ENCODE peak calls at places on chromosomes 6 and 20, in four cellular contexts. S is fibroblast of lung, L is body of pancreas, V is Karpas-422. D is an unnamed sample.

GRCh38 chr6:1796706-1797529 is 187.2 kb downstream of the FOXC1 start:
- DNase-seq in V (no peak), L (no peak), S (peak; percentile 31), D (no peak)

GRCh38 chr20:1632228-1632577 is 12.4 kb upstream of the SIRPB1 start:
- DNase-seq in S (no peak), V (no peak), L (no peak), D (no peak)

GRCh38 chr20:58649288-58650180 is 1.5 kb upstream of the STX16 start:
- DNase-seq in V (no peak), S (no peak), L (no peak), D (peak; percentile 35)

GRCh38 chr6:100948381-100949133 is 67.4 kb upstream of the ASCC3 start:
- DNase-seq in S (no peak), V (no peak), L (no peak), D (no peak)

GRCh38 chr20:24840121-24840713 is 108.9 kb upstream of the CST7 start:
- DNase-seq in S (no peak), V (no peak), L (no peak), D (no peak)

GRCh38 chr20:49245921-49246740 is 26.9 kb downstream of the DDX27 start:
- DNase-seq in S (peak; percentile 47), L (peak; percentile 38), V (peak; percentile 79), D (no peak)

GRCh38 chr6:16762265-16762546 is 946 bp upstream of the ATXN1 start:
- DNase-seq in V (peak; percentile 44), S (peak; percentile 55), L (no peak), D (no peak)

GRCh38 chr6:11755725-11756124 is 22.9 kb downstream of the ADTRP start:
- DNase-seq in S (no peak), V (no peak), L (no peak), D (no peak)

GRCh38 chr6:31113861-31114539 is 600 bp upstream of the PSORS1C1 start:
- DNase-seq in S (peak; percentile 61), L (no peak), V (no peak), D (no peak)

GRCh38 chr6:157879873-157880254 is 56.8 kb downstream of the SNX9 start:
- DNase-seq in L (no peak), V (no peak), S (no peak), D (no peak)

GRCh38 chr6:85574932-85575598 is 18.6 kb downstream of the SNX14 start:
- DNase-seq in L (no peak), V (no peak), S (peak; percentile 62), D (no peak)

GRCh38 chr6:34236423-34237315 is at the start of gene HMGA1:
- DNase-seq in V (peak; percentile 99), S (peak; percentile 83), L (peak; percentile 91), D (peak; percentile 91)

GRCh38 chr6:168441434-168442391 is 729 bp downstream of the SMOC2 start:
- DNase-seq in L (no peak), V (no peak), S (no peak), D (no peak)

GRCh38 chr20:39877792-39878191 is 811.2 kb downstream of the MAFB start:
- DNase-seq in L (no peak), S (no peak), V (no peak), D (no peak)

GRCh38 chr20:1212607-1213396 is 9.5 kb downstream of the C20orf202 start:
- DNase-seq in V (peak; percentile 75), S (peak; percentile 62), L (peak; percentile 75), D (peak; percentile 71)

GRCh38 chr6:88368071-88368787 is 202.1 kb upstream of the CNR1 start:
- DNase-seq in S (peak; percentile 81), V (no peak), L (no peak), D (no peak)

GRCh38 chr6:43856005-43856765 is 86.2 kb downstream of the VEGFA start:
- DNase-seq in S (peak; percentile 42), V (no peak), L (peak; percentile 79), D (peak; percentile 43)

GRCh38 chr20:31719644-31720485 is 2.8 kb downstream of the BCL2L1 start:
- DNase-seq in S (peak; percentile 69), V (peak; percentile 52), L (no peak), D (peak; percentile 48)

DNA sequence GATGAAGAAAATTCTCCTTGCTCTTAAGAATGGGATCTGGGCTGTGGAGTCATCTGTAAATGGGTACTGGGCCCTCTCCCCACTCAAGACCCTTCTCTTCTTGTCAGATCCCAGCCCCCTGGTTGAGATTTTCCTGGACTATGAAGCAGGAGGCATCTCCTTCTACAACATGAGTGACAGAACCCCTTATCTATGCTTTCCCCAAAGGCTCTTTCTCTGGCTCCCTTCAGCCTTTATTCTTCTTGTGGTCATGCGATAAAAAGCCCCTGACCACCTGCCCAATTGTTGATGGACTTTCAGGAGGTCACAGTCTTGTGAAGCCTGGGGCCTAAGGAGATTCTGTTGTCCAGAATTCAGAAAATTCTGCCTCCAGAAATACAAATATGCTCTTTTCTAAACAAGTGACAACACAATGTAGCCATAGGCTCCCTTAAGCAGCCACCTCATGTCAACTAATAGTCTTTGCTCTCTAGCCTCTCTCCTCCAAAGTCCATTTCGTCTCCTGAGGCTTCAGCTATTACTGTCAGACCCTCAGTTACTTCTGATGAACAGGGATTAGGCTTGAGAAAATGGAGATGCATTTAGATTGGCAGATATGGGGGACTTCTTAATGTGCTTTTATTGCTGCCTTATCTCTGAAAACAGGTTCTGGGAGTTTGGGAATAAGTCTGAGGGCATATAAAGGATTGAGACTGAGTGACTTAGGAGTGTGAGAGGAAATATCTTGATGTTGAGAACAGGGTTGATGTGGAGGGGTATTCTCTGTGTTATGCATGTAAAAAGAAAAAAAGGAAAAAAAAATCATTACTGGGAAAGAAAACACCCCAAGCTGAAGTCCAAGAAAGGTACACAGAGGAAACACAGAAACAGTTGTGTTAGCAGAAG is 20.6 kb downstream of the BTN2A1 start:
- DNase-seq in L (no peak), V (no peak), S (no peak), D (no peak)
- H3K4me1 ChIP-seq in L (peaks cover 13% of the 10 kb centered on the region), V (peaks cover 34% of the 10 kb centered on the region), S (peaks cover 5% of the 10 kb centered on the region), D (peaks cover 7% of the 10 kb centered on the region)

GRCh38 chr6:133106934-133107333 is 134.2 kb upstream of the EYA4 start:
- DNase-seq in L (no peak), S (no peak), V (no peak), D (no peak)

GRCh38 chr6:133097208-133097607 is 143.9 kb upstream of the EYA4 start:
- DNase-seq in S (no peak), L (no peak), V (no peak), D (no peak)

GRCh38 chr6:133100870-133101269 is 140.3 kb upstream of the EYA4 start:
- DNase-seq in S (no peak), V (no peak), L (no peak), D (no peak)

GRCh38 chr6:133099573-133099972 is 141.6 kb upstream of the EYA4 start:
- DNase-seq in S (peak; percentile 95), V (no peak), L (no peak), D (no peak)

GRCh38 chr6:133101790-133102189 is 139.4 kb upstream of the EYA4 start:
- DNase-seq in S (peak; percentile 58), L (no peak), V (no peak), D (no peak)
- H3K27ac ChIP-seq in S (no peak overlapping the region), L (no peak overlapping the region), V (no peak overlapping the region), D (no peak overlapping the region)

DNA sequence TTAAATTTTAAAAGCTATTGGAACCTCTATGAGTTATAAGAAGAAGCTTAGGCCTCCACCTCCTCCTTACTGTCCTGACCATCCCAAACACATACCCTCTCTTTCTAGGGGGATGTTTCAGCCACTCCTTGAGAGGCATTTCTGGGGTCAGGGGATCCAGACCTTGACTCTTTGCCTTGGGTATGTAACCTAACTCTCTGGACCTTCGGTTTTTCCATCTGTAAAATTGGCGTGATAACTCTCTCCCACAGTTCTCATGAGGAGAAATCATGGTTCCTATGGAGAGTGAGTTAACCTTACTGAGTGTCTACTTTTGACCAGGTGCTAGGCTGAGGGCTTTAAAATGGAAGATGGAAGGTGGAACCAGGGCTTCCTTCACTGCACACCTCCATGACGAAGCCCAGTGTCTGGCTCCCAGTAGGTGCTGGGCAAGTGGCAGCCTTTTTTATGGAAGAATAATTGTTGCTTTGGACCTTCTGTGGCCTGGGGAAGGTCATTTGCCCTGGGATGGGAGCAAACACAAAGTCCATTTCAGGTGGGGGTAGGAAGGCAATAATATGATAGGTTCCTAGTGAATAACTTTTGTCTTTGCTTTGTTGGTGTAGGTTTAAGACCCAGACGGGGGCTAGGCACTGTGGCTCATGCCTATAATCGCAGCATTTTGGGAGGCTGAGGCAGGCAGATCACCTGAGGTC is 18.4 kb downstream of the FOXP4 start:
- DNase-seq in L (no peak), V (no peak), S (no peak), D (no peak)
- H3K4me1 ChIP-seq in L (peaks cover 83% of the 10 kb centered on the region), V (peaks cover 43% of the 10 kb centered on the region), S (no peaks in the 10 kb centered on the region), D (no peaks in the 10 kb centered on the region)

GRCh38 chr20:5841492-5841891 is 91.3 kb downstream of the SHLD1 start:
- DNase-seq in L (no peak), S (no peak), V (no peak), D (no peak)
- H3K27ac ChIP-seq in L (no peak overlapping the region), S (no peak overlapping the region), V (no peak overlapping the region), D (no peak overlapping the region)

GRCh38 chr20:22384978-22385377 is 199.4 kb downstream of the FOXA2 start:
- DNase-seq in V (no peak), S (no peak), L (no peak), D (no peak)

GRCh38 chr20:22385602-22386299 is 198.6 kb downstream of the FOXA2 start:
- DNase-seq in L (peak; percentile 55), S (no peak), V (peak; percentile 46), D (no peak)

GRCh38 chr20:22386300-22386623 is 198.1 kb downstream of the FOXA2 start:
- DNase-seq in V (no peak), L (no peak), S (no peak), D (no peak)

GRCh38 chr20:22389836-22390542 is 194.4 kb downstream of the FOXA2 start:
- DNase-seq in V (no peak), S (peak; percentile 72), L (peak; percentile 85), D (no peak)

DNA sequence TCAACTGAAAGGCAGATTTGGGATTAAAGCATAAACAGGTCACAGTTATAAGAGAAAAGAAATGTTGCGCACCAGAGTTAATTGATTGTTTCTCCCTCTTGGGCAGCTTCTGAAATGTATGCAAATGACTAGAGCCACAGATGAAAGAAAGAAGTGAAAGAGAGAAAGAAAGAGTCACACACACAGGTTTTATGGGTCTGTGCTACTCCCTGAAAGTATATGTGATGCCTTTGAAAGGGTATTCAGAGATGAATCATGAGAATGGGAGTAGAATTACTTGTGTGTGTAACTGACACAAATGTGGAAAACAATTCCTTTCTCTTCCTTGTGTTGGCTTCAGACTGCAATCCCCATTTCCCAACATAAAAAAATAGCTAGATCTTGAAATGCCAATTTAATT is 196.9 kb downstream of the FOXA2 start:
- DNase-seq in L (no peak), S (no peak), V (no peak), D (no peak)
- H3K4me1 ChIP-seq in L (peaks cover 11% of the 10 kb centered on the region), S (no peaks in the 10 kb centered on the region), V (peaks cover 4% of the 10 kb centered on the region), D (no peaks in the 10 kb centered on the region)